ENCODE peak calls at places on chromosomes 2 and 18, in ten cellular contexts. K is body of pancreas; M is neural progenitor cell; H is spleen; E is osteoblast; P is naive thymus-derived CD4-positive, alpha-beta T cell; J is cardiac muscle cell; O is mammary epithelial cell; X is esophagus squamous epithelium; R is small intestine. D is an unnamed sample.
A peak's percentile ranks its signal among the peaks of the same experiment; 100 is the strongest.

GRCh38 chr2:174120346-174120745 is 128.0 kb downstream of the OLA1 start:
- DNase-seq in K (no peak), H (no peak), X (no peak), P (no peak), R (no peak), O (peak; percentile 60), E (no peak), J (no peak), M (no peak), D (no peak)

GRCh38 chr2:202109737-202110184 is 36.7 kb downstream of the KIAA2012 start:
- DNase-seq in O (no peak), J (no peak), R (no peak), K (peak; percentile 24), P (no peak), M (peak; percentile 19), E (peak; percentile 73), X (peak; percentile 4), H (no peak), D (no peak)

GRCh38 chr2:220188031-220188430 is 560.6 kb downstream of the SLC4A3 start:
- DNase-seq in O (peak; percentile 89), R (no peak), X (no peak), K (no peak), P (no peak), H (no peak), M (no peak), J (no peak), E (no peak), D (no peak)

GRCh38 chr18:13581055-13581454 is 145.3 kb downstream of the FAM210A start:
- DNase-seq in E (no peak), K (no peak), O (no peak), J (no peak), R (no peak), H (no peak), X (no peak), P (no peak), M (no peak), D (no peak)

GRCh38 chr2:44170337-44170736 is 1.7 kb downstream of the PPM1B start:
- DNase-seq in J (no peak), R (peak; percentile 21), P (no peak), M (peak; percentile 11), E (no peak), X (no peak), H (no peak), K (peak; percentile 13), O (peak; percentile 21), D (no peak)

GRCh38 chr2:179201884-179202283 is 62.7 kb downstream of the SESTD1 start:
- DNase-seq in X (no peak), J (no peak), H (no peak), M (peak; percentile 21), R (no peak), P (no peak), O (peak; percentile 10), K (no peak), E (no peak), D (peak; percentile 16)

GRCh38 chr2:102806250-102806837 is 44.5 kb downstream of the TMEM182 start:
- DNase-seq in H (no peak), J (peak; percentile 79), E (peak; percentile 73), P (peak; percentile 14), O (peak; percentile 58), X (no peak), R (peak; percentile 61), M (peak; percentile 73), K (peak; percentile 73), D (peak; percentile 55)

GRCh38 chr2:166891727-166892126 is 3.4 kb downstream of the XIRP2 start:
- DNase-seq in K (peak; percentile 16), O (no peak), R (no peak), M (no peak), P (no peak), H (no peak), X (no peak), J (no peak), E (no peak), D (no peak)

GRCh38 chr2:63855418-63856301 is 14.0 kb downstream of the UGP2 start:
- DNase-seq in J (no peak), K (no peak), M (no peak), O (no peak), X (no peak), E (no peak), H (no peak), R (no peak), P (no peak), D (no peak)

GRCh38 chr2:166230024-166230723 is 102.4 kb upstream of the SCN1A start:
- DNase-seq in K (peak; percentile 52), O (no peak), P (no peak), J (no peak), R (peak; percentile 63), X (no peak), H (no peak), M (no peak), E (no peak), D (no peak)

GRCh38 chr18:33826151-33826550 is 248.1 kb downstream of the ASXL3 start:
- DNase-seq in H (no peak), O (no peak), E (no peak), R (no peak), J (no peak), K (no peak), X (no peak), M (no peak), P (no peak), D (no peak)

GRCh38 chr2:88452980-88453582 is 588 bp upstream of the FOXI3 start:
- DNase-seq in R (no peak), P (no peak), K (no peak), M (peak; percentile 64), X (no peak), E (no peak), J (peak; percentile 22), O (peak; percentile 9), H (no peak), D (no peak)

GRCh38 chr2:215577356-215577755 is 141.5 kb upstream of the FN1 start:
- DNase-seq in K (no peak), R (no peak), P (no peak), X (no peak), O (peak; percentile 48), J (no peak), E (peak; percentile 76), H (no peak), M (no peak), D (no peak)

GRCh38 chr2:96265349-96265839 is 403 bp downstream of the TMEM127 start:
- DNase-seq in K (peak; percentile 46), J (peak; percentile 89), M (peak; percentile 77), O (peak; percentile 32), H (no peak), X (no peak), P (no peak), E (peak; percentile 88), R (no peak), D (no peak)

GRCh38 chr2:133879703-133880102 is 311.4 kb upstream of the NCKAP5 start:
- DNase-seq in K (no peak), H (no peak), J (no peak), M (no peak), R (no peak), P (no peak), X (no peak), O (no peak), E (no peak), D (no peak)

GRCh38 chr2:133878326-133878725 is 310.1 kb upstream of the NCKAP5 start:
- DNase-seq in H (no peak), R (no peak), P (no peak), K (no peak), J (no peak), E (no peak), O (no peak), X (no peak), M (no peak), D (no peak)
- H3K27me3 ChIP-seq in H (no peaks in the 10 kb centered on the region), R (peaks cover 5% of the 10 kb centered on the region), P (no peaks in the 10 kb centered on the region), K (no peaks in the 10 kb centered on the region), J (no peaks in the 10 kb centered on the region), E (peaks cover 26% of the 10 kb centered on the region), O (peaks cover 8% of the 10 kb centered on the region), X (no peaks in the 10 kb centered on the region), M (no peaks in the 10 kb centered on the region), D (no peaks in the 10 kb centered on the region)

GRCh38 chr18:55763298-55763697 is 175.3 kb upstream of the TCF4 start:
- DNase-seq in J (no peak), R (no peak), E (peak; percentile 44), K (no peak), X (no peak), P (no peak), M (no peak), H (no peak), O (peak; percentile 72), D (no peak)
- H3K9me3 ChIP-seq in J (no peaks in the 10 kb centered on the region), R (no peaks in the 10 kb centered on the region), E (no peaks in the 10 kb centered on the region), K (no peaks in the 10 kb centered on the region), X (no peaks in the 10 kb centered on the region), P (no peaks in the 10 kb centered on the region), M (no peaks in the 10 kb centered on the region), H (no peaks in the 10 kb centered on the region), O (no peaks in the 10 kb centered on the region), D (no peaks in the 10 kb centered on the region)

GRCh38 chr2:238821391-238821790 is 26.5 kb upstream of the TWIST2 start:
- DNase-seq in J (no peak), O (no peak), E (no peak), K (no peak), M (peak; percentile 28), X (no peak), H (no peak), R (no peak), P (no peak), D (no peak)
- H3K27me3 ChIP-seq in J (no peaks in the 10 kb centered on the region), O (no peaks in the 10 kb centered on the region), E (peaks cover 4% of the 10 kb centered on the region), K (no peaks in the 10 kb centered on the region), M (no peaks in the 10 kb centered on the region), X (no peaks in the 10 kb centered on the region), H (peaks cover 8% of the 10 kb centered on the region), R (peaks cover 8% of the 10 kb centered on the region), P (no peaks in the 10 kb centered on the region), D (no peaks in the 10 kb centered on the region)

GRCh38 chr2:171834286-171834685 is 59.8 kb downstream of the SLC25A12 start:
- DNase-seq in M (no peak), X (no peak), J (no peak), O (no peak), K (no peak), H (no peak), P (no peak), R (no peak), E (no peak), D (no peak)

GRCh38 chr2:171836151-171836910 is 57.7 kb downstream of the SLC25A12 start:
- DNase-seq in O (no peak), X (no peak), E (peak; percentile 50), H (no peak), M (no peak), R (no peak), J (no peak), P (no peak), K (no peak), D (no peak)

GRCh38 chr2:171837736-171838135 is 56.3 kb downstream of the SLC25A12 start:
- DNase-seq in P (no peak), E (no peak), M (no peak), X (no peak), R (peak; percentile 28), O (no peak), J (no peak), K (no peak), H (no peak), D (no peak)

GRCh38 chr2:171830039-171830438 is 64.0 kb downstream of the SLC25A12 start:
- DNase-seq in H (no peak), O (no peak), E (no peak), J (no peak), X (no peak), K (no peak), P (no peak), R (no peak), M (no peak), D (no peak)

DNA sequence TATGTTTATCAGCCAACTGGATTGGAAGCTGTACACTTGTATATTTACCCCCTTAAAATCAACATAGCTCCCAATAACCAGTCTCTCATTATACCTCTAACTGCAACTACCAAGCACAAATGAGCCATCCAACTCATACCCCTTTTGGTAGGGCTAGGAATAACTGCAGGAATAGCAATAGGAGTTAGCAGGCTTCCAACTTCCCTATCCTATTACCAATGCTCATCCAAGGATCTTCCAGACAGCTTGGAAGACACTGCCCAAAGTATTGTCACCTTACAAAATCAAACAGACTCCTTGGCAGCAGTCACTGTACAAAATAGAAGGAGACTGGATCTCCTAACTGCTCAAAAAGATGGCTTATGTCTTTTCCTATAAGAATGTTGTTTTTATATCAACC is 61.6 kb downstream of the SLC25A12 start:
- DNase-seq in M (no peak), H (no peak), P (no peak), J (no peak), R (no peak), X (no peak), E (no peak), O (no peak), K (no peak), D (no peak)
- H3K9me3 ChIP-seq in M (peaks cover 27% of the 10 kb centered on the region), H (peaks cover 11% of the 10 kb centered on the region), P (no peaks in the 10 kb centered on the region), J (no peaks in the 10 kb centered on the region), R (no peaks in the 10 kb centered on the region), X (no peaks in the 10 kb centered on the region), E (peaks cover 9% of the 10 kb centered on the region), O (peaks cover 12% of the 10 kb centered on the region), K (no peaks in the 10 kb centered on the region), D (peaks cover 8% of the 10 kb centered on the region)